ENCODE peak calls at places on chromosomes 16 and 17, in four cellular contexts. One of them, this sample, is unnamed.

GRCh38 chr17:3260600-3260999 is 37.6 kb downstream of the OR3A1 start:
- DNase-seq in fibroblast of pulmonary artery: no peak
- DNase-seq in body of pancreas: no peak
- DNase-seq in NCI-H345: no peak
- DNase-seq in this sample: no peak

GRCh38 chr17:29283496-29283895 is 10.5 kb downstream of the NUFIP2 start:
- DNase-seq in fibroblast of pulmonary artery: no peak
- DNase-seq in body of pancreas: no peak
- DNase-seq in NCI-H345: no peak
- DNase-seq in this sample: no peak

GRCh38 chr17:42744806-42745617 is at the start of gene EZH1:
- DNase-seq in fibroblast of pulmonary artery: peak
- DNase-seq in body of pancreas: peak
- DNase-seq in NCI-H345: peak
- DNase-seq in this sample: peak

GRCh38 chr16:9097266-9098219 is 6.1 kb downstream of the HAPSTR1 start:
- DNase-seq in fibroblast of pulmonary artery: no peak
- DNase-seq in body of pancreas: no peak
- DNase-seq in NCI-H345: no peak
- DNase-seq in this sample: no peak

GRCh38 chr17:73293480-73293911 is 18.3 kb downstream of the CDC42EP4 start:
- DNase-seq in fibroblast of pulmonary artery: peak
- DNase-seq in body of pancreas: peak
- DNase-seq in NCI-H345: no peak
- DNase-seq in this sample: peak

GRCh38 chr17:64358261-64358788 is 32.3 kb downstream of the PECAM1 start:
- DNase-seq in fibroblast of pulmonary artery: no peak
- DNase-seq in body of pancreas: no peak
- DNase-seq in NCI-H345: peak
- DNase-seq in this sample: no peak

GRCh38 chr16:55577888-55578287 is 11.4 kb downstream of the CAPNS2 start:
- DNase-seq in fibroblast of pulmonary artery: no peak
- DNase-seq in body of pancreas: no peak
- DNase-seq in NCI-H345: no peak
- DNase-seq in this sample: no peak

GRCh38 chr17:81405382-81406005 is 10.2 kb downstream of the BAHCC1 start:
- DNase-seq in fibroblast of pulmonary artery: peak
- DNase-seq in body of pancreas: no peak
- DNase-seq in NCI-H345: no peak
- DNase-seq in this sample: no peak

GRCh38 chr16:5918553-5919127 is 821.0 kb upstream of the EEF2KMT start:
- DNase-seq in fibroblast of pulmonary artery: no peak
- DNase-seq in body of pancreas: no peak
- DNase-seq in NCI-H345: no peak
- DNase-seq in this sample: peak

GRCh38 chr17:39738568-39738901 is 797 bp downstream of the GRB7 start:
- DNase-seq in fibroblast of pulmonary artery: no peak
- DNase-seq in body of pancreas: peak
- DNase-seq in NCI-H345: peak
- DNase-seq in this sample: peak

GRCh38 chr17:76184266-76184665 is 43.2 kb upstream of the FOXJ1 start:
- DNase-seq in fibroblast of pulmonary artery: no peak
- DNase-seq in body of pancreas: no peak
- DNase-seq in NCI-H345: no peak
- DNase-seq in this sample: no peak

GRCh38 chr16:56591377-56592060 is 2.2 kb downstream of the MT3 start:
- DNase-seq in fibroblast of pulmonary artery: no peak
- DNase-seq in body of pancreas: no peak
- DNase-seq in NCI-H345: no peak
- DNase-seq in this sample: no peak

GRCh38 chr16:10738231-10739077 is 5.2 kb upstream of the NUBP1 start:
- DNase-seq in fibroblast of pulmonary artery: peak
- DNase-seq in body of pancreas: peak
- DNase-seq in NCI-H345: no peak
- DNase-seq in this sample: peak

GRCh38 chr17:18261146-18261515 is 669 bp downstream of the MIEF2 start:
- DNase-seq in fibroblast of pulmonary artery: peak
- DNase-seq in body of pancreas: peak
- DNase-seq in NCI-H345: peak
- DNase-seq in this sample: peak

GRCh38 chr17:16477255-16477654 is 14.7 kb downstream of the LRRC75A start:
- DNase-seq in fibroblast of pulmonary artery: peak
- DNase-seq in body of pancreas: no peak
- DNase-seq in NCI-H345: no peak
- DNase-seq in this sample: peak

GRCh38 chr16:57020651-57021050 is 31.3 kb downstream of the NLRC5 start:
- DNase-seq in fibroblast of pulmonary artery: no peak
- DNase-seq in body of pancreas: no peak
- DNase-seq in NCI-H345: no peak
- DNase-seq in this sample: no peak

GRCh38 chr16:12340151-12340733 is 363.7 kb downstream of the SNX29 start:
- DNase-seq in fibroblast of pulmonary artery: peak
- DNase-seq in body of pancreas: peak
- DNase-seq in NCI-H345: peak
- DNase-seq in this sample: peak

GRCh38 chr17:58703137-58703846 is 10.9 kb downstream of the RAD51C start:
- DNase-seq in fibroblast of pulmonary artery: peak
- DNase-seq in body of pancreas: no peak
- DNase-seq in NCI-H345: no peak
- DNase-seq in this sample: no peak

GRCh38 chr17:11944587-11944986 is 52.7 kb downstream of the ZNF18 start:
- DNase-seq in fibroblast of pulmonary artery: peak
- DNase-seq in body of pancreas: no peak
- DNase-seq in NCI-H345: no peak
- DNase-seq in this sample: no peak

GRCh38 chr16:1941924-1942809 is 832 bp downstream of the MSRB1 start:
- DNase-seq in fibroblast of pulmonary artery: peak
- DNase-seq in body of pancreas: peak
- DNase-seq in NCI-H345: no peak
- DNase-seq in this sample: no peak

This sample was measured in transverse colon.